ENCODE peak calls at places on chromosomes 3 and 15, in eight cellular contexts. I is neuronal stem cell; H is left lung; R is thoracic aorta; S is right cardiac atrium; X is aorta; V is body of pancreas; Y is CD8-positive, alpha-beta memory T cell. C is an unnamed sample. For H3K4me1 and H3K9me3, the result is how much of the 10 kb centered on the place peaks cover.

GRCh38 chr3:53464424-53464823 is 30.0 kb upstream of the CACNA1D start:
- DNase-seq in I (no peak), H (no peak), R (no peak), S (no peak), X (no peak), V (peak), Y (no peak), C (no peak)

GRCh38 chr3:126126292-126126691 is 42.4 kb upstream of the SLC41A3 start:
- DNase-seq in I (no peak), H (peak), R (no peak), S (peak), X (peak), V (peak), Y (no peak), C (no peak)

GRCh38 chr15:42392309-42393024 is 33.2 kb downstream of the CAPN3 start:
- DNase-seq in I (no peak), H (no peak), R (no peak), S (no peak), X (no peak), V (no peak), Y (no peak), C (no peak)

GRCh38 chr3:78134496-78134895 is 1094.6 kb downstream of the ROBO2 start:
- DNase-seq in I (no peak), H (no peak), R (no peak), S (no peak), X (no peak), V (no peak), Y (no peak), C (no peak)

GRCh38 chr3:109355625-109356441 is 18.5 kb upstream of the DPPA4 start:
- DNase-seq in I (peak), H (no peak), R (no peak), S (no peak), X (no peak), V (no peak), Y (no peak), C (no peak)

GRCh38 chr3:107600784-107601183 is 78.0 kb downstream of the BBX start:
- DNase-seq in I (no peak), H (no peak), R (no peak), S (no peak), X (no peak), V (no peak), Y (no peak), C (no peak)

GRCh38 chr3:28326458-28326926 is 22.0 kb upstream of the ZCWPW2 start:
- DNase-seq in I (no peak), H (no peak), R (no peak), S (no peak), X (no peak), V (no peak), Y (peak), C (no peak)

GRCh38 chr15:70095387-70096214 is 2.1 kb downstream of the TLE3 start:
- DNase-seq in I (no peak), H (peak), R (no peak), S (peak), X (peak), V (peak), Y (peak), C (no peak)

GRCh38 chr3:79531566-79532295 is 236.1 kb downstream of the ROBO1 start:
- DNase-seq in I (no peak), H (no peak), R (no peak), S (no peak), X (no peak), V (no peak), Y (no peak), C (no peak)

GRCh38 chr15:25829075-25829474 is 34.1 kb downstream of the ATP10A start:
- DNase-seq in I (no peak), H (no peak), R (no peak), S (no peak), X (no peak), V (no peak), Y (no peak), C (no peak)

GRCh38 chr3:127848131-127849129 is 26.1 kb upstream of the MGLL start:
- DNase-seq in I (no peak), H (no peak), R (no peak), S (no peak), X (no peak), V (no peak), Y (no peak), C (no peak)

GRCh38 chr3:70550723-70551319 is 238.4 kb upstream of the MDFIC2 start:
- DNase-seq in I (peak), H (peak), R (peak), S (peak), X (peak), V (peak), Y (peak), C (peak)

GRCh38 chr15:67148196-67148701 is 82.8 kb downstream of the SMAD3 start:
- DNase-seq in I (no peak), H (no peak), R (no peak), S (peak), X (no peak), V (no peak), Y (no peak), C (no peak)

GRCh38 chr3:170117134-170117533 is 64.4 kb downstream of the PHC3 start:
- DNase-seq in I (no peak), H (no peak), R (no peak), S (no peak), X (no peak), V (no peak), Y (no peak), C (no peak)

DNA sequence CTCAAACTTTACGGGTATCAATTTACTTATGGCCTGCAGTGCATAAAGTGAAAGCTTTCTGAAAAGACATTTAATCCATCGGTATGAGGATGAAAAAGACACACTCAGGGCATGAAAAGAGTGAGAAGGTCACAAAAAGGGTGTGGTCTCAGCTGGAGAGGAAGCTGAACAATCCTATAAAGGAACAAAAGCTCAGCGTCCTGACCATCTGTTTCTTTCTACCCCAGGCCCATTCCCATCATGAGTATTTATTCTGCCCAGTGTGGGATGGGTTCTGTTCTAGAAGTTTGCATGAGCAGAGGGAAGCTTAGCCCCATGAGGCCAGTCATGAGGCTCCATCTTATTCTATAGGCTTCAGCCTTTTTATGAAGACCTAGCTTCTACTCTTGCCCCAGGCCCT is 144.6 kb downstream of the LPP start:
- DNase-seq in I (no peak), H (no peak), R (no peak), S (no peak), X (no peak), V (no peak), Y (no peak), C (no peak)
- H3K4me1 ChIP-seq in I (under half), H (half or more), R (half or more), S (under half), X (under half), V (half or more), Y (under half), C (half or more)

GRCh38 chr3:335250-335649 is 138.7 kb downstream of the CHL1 start:
- DNase-seq in I (no peak), H (no peak), R (no peak), S (no peak), X (no peak), V (no peak), Y (no peak), C (no peak)
- H3K9me3 ChIP-seq in I (under half), H (under half), R (under half), S (under half), X (under half), V (under half), Y (under half), C (under half)

GRCh38 chr15:85690546-85691226 is 104.0 kb downstream of the KLHL25 start:
- DNase-seq in I (no peak), H (no peak), R (no peak), S (no peak), X (no peak), V (no peak), Y (no peak), C (no peak)

GRCh38 chr15:85691350-85692240 is 103.1 kb downstream of the KLHL25 start:
- DNase-seq in I (no peak), H (no peak), R (no peak), S (no peak), X (no peak), V (no peak), Y (no peak), C (no peak)

GRCh38 chr15:85687329-85687728 is 107.4 kb downstream of the KLHL25 start:
- DNase-seq in I (no peak), H (no peak), R (no peak), S (no peak), X (no peak), V (no peak), Y (no peak), C (no peak)

GRCh38 chr15:85688703-85689102 is 106.0 kb downstream of the KLHL25 start:
- DNase-seq in I (no peak), H (no peak), R (no peak), S (no peak), X (no peak), V (no peak), Y (no peak), C (no peak)

GRCh38 chr15:85689729-85690128 is 105.0 kb downstream of the KLHL25 start:
- DNase-seq in I (peak), H (peak), R (no peak), S (peak), X (no peak), V (no peak), Y (peak), C (no peak)
- H3K27ac ChIP-seq in I (no peak), H (peak), R (peak), S (peak), X (peak), V (no peak), Y (peak), C (peak)

GRCh38 chr15:77839970-77840609 is 207.4 kb upstream of the LINGO1 start:
- DNase-seq in I (no peak), H (peak), R (no peak), S (no peak), X (peak), V (no peak), Y (no peak), C (no peak)

GRCh38 chr15:77837649-77838025 is 204.9 kb upstream of the LINGO1 start:
- DNase-seq in I (no peak), H (peak), R (no peak), S (no peak), X (peak), V (no peak), Y (no peak), C (no peak)

GRCh38 chr15:77839431-77839830 is 206.7 kb upstream of the LINGO1 start:
- DNase-seq in I (no peak), H (peak), R (no peak), S (no peak), X (peak), V (no peak), Y (no peak), C (no peak)

GRCh38 chr15:77838061-77838460 is 205.3 kb upstream of the LINGO1 start:
- DNase-seq in I (no peak), H (peak), R (no peak), S (no peak), X (peak), V (no peak), Y (no peak), C (no peak)

DNA sequence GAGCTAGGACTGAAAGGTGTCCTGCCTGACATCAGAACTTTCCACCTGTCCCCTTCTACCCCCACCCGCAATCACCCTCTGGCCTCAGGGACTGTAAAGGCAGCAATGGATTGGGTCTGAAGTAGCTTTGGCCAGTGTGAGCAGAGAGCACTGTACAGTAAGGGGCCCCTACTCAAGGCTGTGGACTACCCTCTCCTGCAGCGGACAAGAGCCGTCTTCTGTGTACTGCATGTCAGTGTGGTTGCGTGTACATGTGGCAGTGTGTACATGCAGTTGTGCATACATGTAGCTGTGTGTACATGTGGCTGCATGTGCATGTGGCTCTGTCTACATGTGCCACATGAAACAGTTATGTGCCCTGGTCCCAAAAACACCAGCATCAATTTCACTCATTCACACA is 205.9 kb upstream of the LINGO1 start:
- DNase-seq in I (no peak), H (peak), R (no peak), S (no peak), X (peak), V (no peak), Y (no peak), C (no peak)
- H3K4me1 ChIP-seq in I (under half), H (under half), R (under half), S (under half), X (under half), V (under half), Y (under half), C (under half)

GRCh38 chr3:44501971-44502370 is 24.5 kb upstream of the ZNF445 start:
- DNase-seq in I (no peak), H (no peak), R (no peak), S (no peak), X (no peak), V (no peak), Y (no peak), C (no peak)
- H3K9me3 ChIP-seq in I (half or more), H (under half), R (under half), S (under half), X (under half), V (under half), Y (under half), C (half or more)

GRCh38 chr3:32436816-32437189 is 45.1 kb downstream of the CMTM7 start:
- DNase-seq in I (no peak), H (no peak), R (no peak), S (no peak), X (no peak), V (no peak), Y (no peak), C (no peak)

GRCh38 chr3:32438596-32439344 is 47.1 kb downstream of the CMTM7 start:
- DNase-seq in I (no peak), H (no peak), R (no peak), S (no peak), X (no peak), V (no peak), Y (no peak), C (no peak)

GRCh38 chr3:32437898-32438297 is 46.2 kb downstream of the CMTM7 start:
- DNase-seq in I (no peak), H (no peak), R (no peak), S (no peak), X (no peak), V (no peak), Y (no peak), C (no peak)

GRCh38 chr3:32434206-32434605 is 42.6 kb downstream of the CMTM7 start:
- DNase-seq in I (no peak), H (no peak), R (no peak), S (no peak), X (no peak), V (no peak), Y (no peak), C (no peak)

GRCh38 chr3:32435911-32436815 is 44.5 kb downstream of the CMTM7 start:
- DNase-seq in I (no peak), H (no peak), R (no peak), S (no peak), X (no peak), V (no peak), Y (no peak), C (no peak)
- H3K27ac ChIP-seq in I (no peak), H (no peak), R (no peak), S (no peak), X (no peak), V (no peak), Y (no peak), C (no peak)

C was measured in left ventricle myocardium inferior.